ENCODE peak calls at places on chromosomes 16 and 17, in five cellular contexts. D, Y, X, S and U are unnamed samples.

GRCh38 chr16:48384305-48384981 is 770 bp downstream of the SIAH1 start:
- DNase-seq in D (no peak), Y (peak; percentile 94), S (peak; percentile 41), X (no peak), U (peak; percentile 27)

GRCh38 chr17:77476006-77476405 is 335.2 kb downstream of the SEC14L1 start:
- DNase-seq in S (no peak), Y (no peak), X (no peak), D (no peak), U (no peak)

GRCh38 chr17:29240477-29240876 is 6.2 kb upstream of the CRYBA1 start:
- DNase-seq in Y (no peak), D (no peak), X (no peak), S (no peak), U (no peak)

GRCh38 chr16:59997706-59998105 is 1263.6 kb upstream of the GOT2 start:
- DNase-seq in Y (no peak), D (no peak), X (no peak), S (no peak), U (no peak)

GRCh38 chr17:3935140-3935542 is 18.9 kb upstream of the P2RX1 start:
- DNase-seq in S (peak; percentile 73), Y (peak; percentile 75), D (peak; percentile 41), X (no peak), U (peak; percentile 78)

GRCh38 chr17:77724876-77725615 is 233.5 kb upstream of the TNRC6C start:
- DNase-seq in X (peak; percentile 25), Y (no peak), S (no peak), D (no peak), U (no peak)

GRCh38 chr16:72425571-72426341 is 253.8 kb upstream of the PMFBP1 start:
- DNase-seq in Y (no peak), S (no peak), D (no peak), X (no peak), U (no peak)

GRCh38 chr16:85650864-85651811 is 37.6 kb downstream of the GINS2 start:
- DNase-seq in S (no peak), X (no peak), D (no peak), Y (peak; percentile 86), U (no peak)

GRCh38 chr17:40024901-40025300 is 9.7 kb downstream of the CSF3 start:
- DNase-seq in D (no peak), X (no peak), S (no peak), Y (no peak), U (no peak)

GRCh38 chr17:40022497-40022896 is 7.3 kb downstream of the CSF3 start:
- DNase-seq in Y (no peak), X (no peak), D (no peak), S (no peak), U (no peak)

GRCh38 chr17:40021471-40021961 is 6.3 kb downstream of the CSF3 start:
- DNase-seq in Y (no peak), D (no peak), X (no peak), S (no peak), U (no peak)

GRCh38 chr17:40023590-40024292 is 8.5 kb downstream of the CSF3 start:
- DNase-seq in S (no peak), D (no peak), Y (no peak), X (no peak), U (no peak)

GRCh38 chr17:40022961-40023541 is 7.8 kb downstream of the CSF3 start:
- DNase-seq in S (no peak), D (no peak), X (no peak), Y (no peak), U (no peak)
- TF ChIP-seq JUND in S (no peak), D (no peak), X (no peak), Y (no peak), U (no peak)

GRCh38 chr17:67018429-67019125 is 25.8 kb upstream of the CACNG1 start:
- DNase-seq in X (no peak), Y (peak; percentile 75), S (no peak), D (no peak), U (no peak)

GRCh38 chr17:67021196-67021595 is 23.2 kb upstream of the CACNG1 start:
- DNase-seq in Y (no peak), S (no peak), X (no peak), D (no peak), U (no peak)

GRCh38 chr17:67019126-67019507 is 25.2 kb upstream of the CACNG1 start:
- DNase-seq in Y (peak; percentile 60), D (no peak), S (no peak), X (no peak), U (no peak)

GRCh38 chr17:67020293-67020766 is 24.0 kb upstream of the CACNG1 start:
- DNase-seq in X (no peak), Y (peak; percentile 88), S (peak; percentile 16), D (no peak), U (no peak)

GRCh38 chr17:67019809-67020208 is 24.5 kb upstream of the CACNG1 start:
- DNase-seq in X (no peak), S (no peak), D (no peak), Y (no peak), U (no peak)
- TF ChIP-seq JUND in X (no peak), S (no peak), D (no peak), Y (no peak), U (no peak)

DNA sequence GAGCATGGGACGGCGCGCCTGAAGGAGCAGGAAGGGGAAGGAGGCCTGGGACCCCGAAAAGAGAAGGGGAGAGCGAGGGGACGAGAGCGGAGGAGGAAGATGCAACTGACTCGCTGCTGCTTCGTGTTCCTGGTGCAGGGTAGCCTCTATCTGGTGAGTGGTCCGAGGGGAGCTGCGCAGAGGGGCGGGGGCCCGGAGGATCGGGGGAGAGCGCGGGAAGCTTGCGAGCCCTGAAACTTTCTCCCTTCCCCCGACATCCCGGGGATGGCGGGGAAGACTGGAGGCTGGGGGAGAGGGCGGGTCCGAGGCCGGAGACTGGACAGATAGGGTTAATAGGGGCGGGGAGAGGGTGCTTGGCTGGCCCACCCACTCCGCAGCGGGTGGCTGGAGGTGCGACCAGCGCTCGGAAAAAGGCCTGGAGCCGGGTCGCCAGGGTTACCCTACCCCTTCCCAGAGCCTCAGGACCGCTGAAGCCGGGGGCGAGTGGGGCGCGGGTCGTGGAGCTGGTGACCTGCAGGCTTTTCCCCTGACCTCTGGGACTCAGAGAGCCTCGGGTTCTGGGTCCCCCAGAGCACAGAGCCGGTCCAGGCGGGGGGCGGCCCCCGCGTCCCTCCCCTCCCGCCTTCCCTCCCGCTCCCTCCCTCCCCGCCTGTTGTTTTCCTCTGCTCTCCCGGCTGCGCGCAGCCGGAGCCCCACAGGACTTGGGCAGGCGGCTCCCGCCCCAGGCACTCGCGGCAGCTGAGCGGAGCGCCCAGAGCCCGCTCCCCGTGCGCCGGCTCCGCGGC is 642 bp downstream of the NXPH3 start:
- DNase-seq in X (no peak), Y (peak; percentile 93), D (no peak), S (no peak), U (peak; percentile 54)
- TF ChIP-seq JUND in X (no peak), Y (no peak), D (no peak), S (no peak), U (no peak)

GRCh38 chr17:41705271-41705991 is 6.7 kb upstream of the GAST start:
- DNase-seq in Y (no peak), S (peak; percentile 39), D (no peak), X (no peak), U (no peak)
- TF ChIP-seq JUND in Y (no peak), S (no peak), D (no peak), X (no peak), U (no peak)

DNA sequence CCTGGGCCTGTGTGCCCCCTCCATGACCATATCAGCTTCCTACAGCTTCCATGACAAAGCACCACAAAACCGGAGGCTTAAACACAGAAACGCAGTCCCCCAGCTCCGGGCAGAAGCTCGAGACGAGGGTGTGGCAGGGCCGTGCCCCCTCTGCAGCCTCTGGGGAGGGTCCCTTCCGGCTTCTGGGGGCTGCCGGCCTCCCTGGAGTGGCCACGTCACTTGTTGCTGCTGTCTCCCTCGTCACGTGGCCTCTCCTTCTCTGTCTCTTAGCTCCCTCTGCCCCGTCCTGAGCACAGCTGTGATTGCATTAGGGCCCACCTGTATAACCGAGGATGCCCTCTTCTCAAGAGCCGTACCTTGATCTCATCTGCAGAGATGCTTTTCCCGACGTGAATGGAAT is 64.6 kb downstream of the JPH3 start:
- DNase-seq in X (no peak), Y (no peak), D (no peak), S (no peak), U (no peak)
- TF ChIP-seq JUND in X (no peak), Y (no peak), D (no peak), S (no peak), U (no peak)

GRCh38 chr16:11452746-11453344 is 107.6 kb downstream of the RMI2 start:
- DNase-seq in Y (no peak), D (no peak), X (no peak), S (no peak), U (no peak)
- TF ChIP-seq JUND in Y (no peak), D (no peak), X (no peak), S (no peak), U (no peak)

DNA sequence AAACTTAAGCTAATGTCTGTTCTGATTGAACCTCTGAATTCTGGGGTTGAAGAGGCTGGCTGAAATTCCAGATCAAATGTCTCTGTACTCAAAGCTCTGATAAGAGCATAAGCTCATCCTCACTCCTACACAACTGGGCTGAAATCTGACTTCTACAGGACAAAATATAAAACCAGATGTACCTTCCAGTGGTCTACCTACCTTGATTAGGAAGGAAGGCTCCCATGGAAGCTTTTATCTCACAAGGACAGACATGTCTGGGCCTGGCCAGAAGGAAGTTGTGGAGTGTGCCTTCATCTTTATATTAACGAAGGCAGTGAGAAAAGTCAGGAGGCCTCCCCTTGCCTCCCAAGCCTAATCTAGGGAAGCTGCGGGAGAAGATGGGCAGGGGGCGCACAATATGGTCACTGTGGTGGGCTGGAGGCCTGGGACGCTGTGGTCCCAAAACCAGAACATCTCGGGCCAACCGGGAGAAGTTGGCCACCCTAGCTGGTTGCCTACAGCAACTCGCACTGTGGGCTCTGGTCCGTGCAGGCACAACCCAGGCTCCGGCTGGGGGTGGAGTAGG is 55.6 kb upstream of the LRRC37A3 start:
- DNase-seq in X (no peak), S (no peak), D (no peak), Y (no peak), U (no peak)
- TF ChIP-seq JUND in X (no peak), S (no peak), D (no peak), Y (no peak), U (no peak)

GRCh38 chr17:63282455-63282854 is 163.7 kb downstream of the CYB561 start:
- DNase-seq in X (no peak), S (no peak), Y (no peak), D (no peak), U (no peak)

GRCh38 chr17:63276821-63277220 is 169.3 kb downstream of the CYB561 start:
- DNase-seq in Y (no peak), X (no peak), D (no peak), S (no peak), U (no peak)

GRCh38 chr17:63277629-63278028 is 168.5 kb downstream of the CYB561 start:
- DNase-seq in X (no peak), D (no peak), S (no peak), Y (no peak), U (no peak)

GRCh38 chr17:63278731-63279442 is 167.2 kb downstream of the CYB561 start:
- DNase-seq in D (no peak), S (no peak), X (no peak), Y (no peak), U (no peak)

GRCh38 chr17:63279498-63280230 is 166.4 kb downstream of the CYB561 start:
- DNase-seq in S (no peak), X (no peak), Y (no peak), D (no peak), U (no peak)
- TF ChIP-seq JUND in S (no peak), X (no peak), Y (peak; percentile 56), D (no peak), U (no peak)

DNA sequence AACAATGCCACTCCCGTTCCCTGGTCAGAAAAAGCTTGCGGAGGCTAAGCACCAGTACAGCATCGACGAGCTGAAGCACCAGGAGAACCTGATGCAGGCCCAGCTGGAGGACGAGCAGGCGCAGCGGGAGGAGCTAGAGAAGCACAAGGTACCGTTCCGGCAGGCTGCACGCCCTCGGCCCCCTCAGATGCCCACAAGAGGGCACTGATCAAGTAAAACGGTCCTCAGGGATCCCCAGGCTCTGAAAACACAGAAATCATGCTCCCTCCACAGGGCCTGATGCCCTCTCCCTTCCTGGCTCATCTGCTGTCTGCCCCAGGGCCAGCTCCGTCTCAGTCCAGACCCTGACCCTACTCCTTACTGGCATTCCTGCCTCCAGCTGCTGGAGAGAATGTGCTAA is 21.6 kb downstream of the DRC3 start:
- DNase-seq in Y (peak; percentile 86), S (peak; percentile 56), D (peak; percentile 15), X (no peak), U (no peak)
- TF ChIP-seq JUND in Y (no peak), S (no peak), D (no peak), X (no peak), U (no peak)